ENCODE peak calls at places on chromosome 6, in eight cellular contexts. Q is endothelial cell of umbilical vein, R is NB4, E is tibial nerve, N is IMR-90, Y is AG09319, D is OCI-LY7, G is bronchial epithelial cell. M is an unnamed sample.

GRCh38 chr6:163423696-163424095 is 9.2 kb downstream of the QKI start:
- DNase-seq in Q (no peak), R (no peak), E (no peak), N (peak), Y (no peak), D (no peak), G (no peak), M (no peak)

GRCh38 chr6:166623318-166623717 is 3.7 kb downstream of the RPS6KA2 start:
- DNase-seq in Q (no peak), R (no peak), E (no peak), N (no peak), Y (no peak), D (no peak), G (peak), M (no peak)

GRCh38 chr6:152375200-152375599 is 262.0 kb downstream of the SYNE1 start:
- DNase-seq in Q (no peak), R (no peak), E (no peak), N (no peak), Y (no peak), D (no peak), G (no peak), M (no peak)

GRCh38 chr6:170257376-170257775 is 33.5 kb downstream of the DLL1 start:
- DNase-seq in Q (no peak), R (no peak), E (no peak), N (no peak), Y (no peak), D (no peak), G (no peak), M (no peak)

GRCh38 chr6:140475086-140475485 is 1100.6 kb upstream of the CITED2 start:
- DNase-seq in Q (no peak), R (no peak), E (no peak), N (no peak), Y (no peak), D (no peak), G (peak), M (no peak)

GRCh38 chr6:18262812-18263560 is 1.3 kb downstream of the DEK start:
- DNase-seq in Q (peak), R (peak), E (no peak), N (peak), Y (no peak), D (peak), G (peak), M (no peak)

GRCh38 chr6:140436023-140436811 is 1061.8 kb upstream of the CITED2 start:
- DNase-seq in Q (no peak), R (no peak), E (no peak), N (peak), Y (peak), D (no peak), G (peak), M (no peak)

GRCh38 chr6:107064579-107065065 is 36.6 kb downstream of the MTRES1 start:
- DNase-seq in Q (peak), R (peak), E (no peak), N (peak), Y (peak), D (no peak), G (no peak), M (no peak)

GRCh38 chr6:142822882-142823578 is 121.9 kb downstream of the HIVEP2 start:
- DNase-seq in Q (no peak), R (peak), E (no peak), N (no peak), Y (no peak), D (no peak), G (no peak), M (no peak)

GRCh38 chr6:113564401-113565161 is 292.6 kb upstream of the MARCKS start:
- DNase-seq in Q (peak), R (peak), E (peak), N (peak), Y (peak), D (no peak), G (peak), M (peak)

GRCh38 chr6:30135757-30136156 is at the start of gene TRIM40:
- DNase-seq in Q (no peak), R (no peak), E (no peak), N (no peak), Y (no peak), D (no peak), G (no peak), M (no peak)

DNA sequence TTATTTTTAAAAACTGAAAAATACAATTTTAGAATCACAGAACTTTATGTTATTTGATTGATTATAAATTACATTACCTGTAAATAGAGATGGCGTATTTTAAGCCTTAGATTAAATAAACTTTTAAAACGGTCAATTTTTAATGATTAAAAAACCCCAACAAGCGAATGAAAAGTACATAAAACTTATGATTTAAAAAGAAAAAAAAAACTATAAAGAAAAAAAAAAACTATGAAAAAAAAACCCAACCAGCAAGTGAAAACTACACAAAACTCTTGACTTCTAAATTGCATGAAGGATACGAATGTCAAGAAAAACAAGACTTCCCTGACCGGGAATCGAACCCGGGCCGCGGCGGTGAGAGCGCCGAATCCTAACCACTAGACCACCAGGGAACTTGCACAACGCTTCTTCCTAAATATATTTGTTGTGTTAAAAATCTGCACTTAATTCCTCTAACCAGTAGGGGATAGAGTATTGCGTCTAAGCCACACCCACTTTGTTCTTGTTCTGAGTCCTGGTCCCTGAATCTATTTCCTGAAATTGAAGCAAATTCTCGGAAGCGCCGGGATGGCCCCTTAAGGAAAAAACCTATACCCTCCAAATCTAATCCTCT is 10.7 kb upstream of the NCOA7 start:
- DNase-seq in Q (peak), R (peak), E (peak), N (peak), Y (peak), D (peak), G (peak), M (peak)
- TF ChIP-seq CTCF in Q (no peak), R (no peak), E (peak), N (peak), Y (no peak), D (peak), G (no peak), M (peak)

GRCh38 chr6:154292066-154292465 is 64.5 kb downstream of the IPCEF1 start:
- DNase-seq in Q (no peak), R (no peak), E (no peak), N (peak), Y (no peak), D (no peak), G (peak), M (no peak)

GRCh38 chr6:154295733-154296132 is 60.9 kb downstream of the IPCEF1 start:
- DNase-seq in Q (no peak), R (no peak), E (no peak), N (no peak), Y (no peak), D (no peak), G (no peak), M (no peak)

GRCh38 chr6:154284313-154284853 is 72.2 kb downstream of the IPCEF1 start:
- DNase-seq in Q (no peak), R (no peak), E (no peak), N (no peak), Y (no peak), D (no peak), G (no peak), M (no peak)

GRCh38 chr6:154292855-154293519 is 63.6 kb downstream of the IPCEF1 start:
- DNase-seq in Q (peak), R (no peak), E (no peak), N (peak), Y (peak), D (no peak), G (peak), M (no peak)

GRCh38 chr6:154289818-154290508 is 66.6 kb downstream of the IPCEF1 start:
- DNase-seq in Q (no peak), R (no peak), E (no peak), N (no peak), Y (no peak), D (no peak), G (no peak), M (no peak)
- TF ChIP-seq CTCF in Q (no peak), R (no peak), E (no peak), N (no peak), Y (no peak), D (no peak), G (no peak), M (no peak)

GRCh38 chr6:158958504-158959386 is 41.3 kb downstream of the RSPH3 start:
- DNase-seq in Q (no peak), R (no peak), E (no peak), N (no peak), Y (no peak), D (peak), G (peak), M (no peak)
- TF ChIP-seq CTCF in Q (no peak), R (no peak), E (no peak), N (no peak), Y (no peak), D (peak), G (peak), M (no peak)

DNA sequence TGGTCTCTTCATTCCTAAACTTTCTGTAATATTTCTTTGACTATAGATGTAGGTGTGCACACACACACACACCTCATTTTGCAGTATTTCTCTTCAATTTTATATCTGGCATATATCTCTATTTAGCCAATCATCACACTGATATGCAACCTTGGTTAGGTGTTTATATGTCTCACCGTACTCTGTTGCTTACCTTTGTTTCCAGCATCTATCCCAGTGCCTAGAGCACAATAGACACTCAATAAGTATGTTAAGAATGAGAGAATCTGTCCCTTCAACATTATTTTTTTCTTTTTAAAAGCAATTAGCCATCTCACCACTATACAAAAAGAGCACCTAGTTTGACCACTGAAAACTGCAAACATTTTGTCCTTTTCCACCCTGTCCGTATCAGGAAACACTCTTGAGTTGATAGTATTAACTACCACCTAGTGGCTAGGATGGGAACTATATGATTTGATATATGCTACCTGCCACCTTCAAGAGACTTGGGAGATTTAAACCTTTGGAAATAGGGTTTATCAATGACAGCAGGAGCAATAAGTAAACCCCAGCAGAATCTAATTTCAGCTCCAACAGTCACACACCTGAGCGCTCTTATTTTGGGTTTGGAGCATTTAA is 48.7 kb upstream of the RSPO3 start:
- DNase-seq in Q (peak), R (peak), E (no peak), N (peak), Y (no peak), D (peak), G (peak), M (no peak)
- TF ChIP-seq CTCF in Q (peak), R (peak), E (peak), N (peak), Y (peak), D (peak), G (peak), M (peak)

DNA sequence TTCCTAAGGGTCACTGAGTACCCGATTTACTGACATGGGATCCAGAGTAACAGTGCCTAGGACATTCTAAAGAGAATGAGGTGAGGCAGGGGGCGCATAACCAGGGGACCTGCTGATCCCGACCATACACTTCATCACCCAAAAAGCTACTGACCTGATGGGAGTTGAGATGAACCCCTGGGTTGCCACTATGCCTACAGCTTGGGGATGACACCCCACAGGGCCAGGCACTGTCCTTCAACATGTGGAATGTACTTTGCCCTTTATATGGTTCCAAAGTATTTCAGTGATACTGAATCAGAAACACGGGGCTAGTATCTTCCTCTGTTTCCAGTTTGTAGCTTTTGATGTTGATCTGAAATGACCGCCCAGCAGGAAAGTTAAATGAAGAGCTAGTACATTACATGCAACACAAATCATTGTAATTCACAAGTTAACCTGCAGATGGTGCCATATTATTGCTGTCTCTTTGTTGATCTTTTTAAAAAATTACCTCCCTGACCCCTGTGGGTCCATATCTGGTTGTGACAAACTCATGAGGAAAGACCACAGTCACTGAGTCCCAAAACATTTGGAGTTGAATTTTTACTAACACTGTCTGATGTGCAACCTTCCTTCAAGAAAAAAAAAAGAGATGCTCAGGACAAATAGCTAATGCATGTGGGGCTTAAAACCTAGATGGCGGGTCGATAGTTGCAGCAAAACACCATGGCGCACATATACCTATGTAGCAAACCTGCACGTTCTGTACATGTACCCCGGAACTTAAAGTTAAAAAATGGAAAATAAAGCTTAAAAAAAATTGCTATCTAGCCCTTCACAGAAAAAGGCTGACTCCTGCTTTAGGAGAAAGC is 42.7 kb upstream of the GCNT2 start:
- DNase-seq in Q (peak), R (peak), E (no peak), N (peak), Y (no peak), D (peak), G (peak), M (no peak)
- TF ChIP-seq CTCF in Q (peak), R (peak), E (peak), N (peak), Y (peak), D (peak), G (peak), M (peak)

DNA sequence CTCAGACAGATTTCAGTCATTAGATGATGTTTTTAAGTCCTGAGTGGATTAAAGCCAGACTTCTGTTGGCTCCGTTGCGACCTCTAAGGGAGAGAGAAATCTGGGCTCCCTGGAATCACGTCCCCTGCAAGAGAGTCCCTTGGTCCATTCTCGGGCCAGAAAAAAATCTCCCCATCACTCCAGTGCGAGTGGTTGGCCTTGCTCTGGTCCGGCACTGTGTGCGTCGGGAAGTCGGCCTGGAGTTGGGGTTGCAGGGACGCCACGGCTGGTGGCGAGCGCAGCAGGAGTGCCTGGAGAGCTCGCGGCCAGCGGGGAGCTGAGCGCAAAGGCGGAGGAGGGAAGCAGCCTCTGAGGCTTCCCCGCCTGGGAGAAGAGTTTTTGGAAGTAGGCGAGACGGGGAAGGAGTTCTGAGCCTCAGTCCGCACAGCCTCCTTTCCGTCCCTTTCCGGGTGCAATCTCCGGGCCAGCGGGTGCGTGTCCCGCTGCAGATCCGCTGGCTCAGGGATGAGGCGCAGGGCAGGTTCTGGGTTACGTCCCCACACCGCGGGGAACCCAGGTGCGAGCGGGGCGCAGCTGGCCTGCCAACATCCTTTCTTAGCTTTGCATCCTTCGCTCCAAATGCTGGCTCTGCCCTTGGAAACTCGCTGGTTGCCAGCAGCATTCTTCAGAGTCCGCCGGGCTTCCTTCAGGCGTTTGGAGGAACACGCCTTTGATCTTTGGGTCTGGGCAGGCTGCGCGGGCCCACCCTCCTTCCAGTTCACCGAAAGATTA is 6.8 kb downstream of the TCF21 start:
- DNase-seq in Q (no peak), R (no peak), E (no peak), N (no peak), Y (no peak), D (no peak), G (no peak), M (no peak)
- TF ChIP-seq CTCF in Q (no peak), R (no peak), E (no peak), N (no peak), Y (peak), D (no peak), G (no peak), M (no peak)